ENCODE peak calls at places on chromosomes 6 and 20, in ten cellular contexts. One of them, this sample, is unnamed.

GRCh38 chr6:108619431-108620197 is 58.9 kb downstream of the FOXO3 start:
- DNase-seq in NCI-H1417: no peak
- DNase-seq in left ventricle myocardium inferior: no peak
- DNase-seq in T-cell: no peak
- DNase-seq in endothelial cell: no peak
- DNase-seq in T-helper 1 cell: no peak
- DNase-seq in cardiac septum: no peak
- DNase-seq in AML-193: no peak
- DNase-seq in naive thymus-derived CD8-positive, alpha-beta T cell: no peak
- DNase-seq in KBM-7: no peak
- DNase-seq in this sample: no peak

GRCh38 chr6:27866370-27867050 is 45.7 kb downstream of the OR2B2 start:
- DNase-seq in NCI-H1417: peak; percentile 86
- DNase-seq in left ventricle myocardium inferior: no peak
- DNase-seq in T-cell: peak; percentile 31
- DNase-seq in endothelial cell: no peak
- DNase-seq in T-helper 1 cell: peak; percentile 15
- DNase-seq in cardiac septum: no peak
- DNase-seq in AML-193: peak; percentile 60
- DNase-seq in naive thymus-derived CD8-positive, alpha-beta T cell: peak; percentile 85
- DNase-seq in KBM-7: no peak
- DNase-seq in this sample: no peak

GRCh38 chr6:170143401-170144150 is 147.3 kb downstream of the DLL1 start:
- DNase-seq in NCI-H1417: no peak
- DNase-seq in left ventricle myocardium inferior: no peak
- DNase-seq in T-cell: no peak
- DNase-seq in endothelial cell: no peak
- DNase-seq in T-helper 1 cell: no peak
- DNase-seq in cardiac septum: peak; percentile 49
- DNase-seq in AML-193: no peak
- DNase-seq in naive thymus-derived CD8-positive, alpha-beta T cell: no peak
- DNase-seq in KBM-7: no peak
- DNase-seq in this sample: peak; percentile 9

GRCh38 chr6:158028876-158029275 is 47.2 kb downstream of the SYNJ2 start:
- DNase-seq in NCI-H1417: no peak
- DNase-seq in left ventricle myocardium inferior: peak; percentile 13
- DNase-seq in T-cell: no peak
- DNase-seq in endothelial cell: no peak
- DNase-seq in T-helper 1 cell: no peak
- DNase-seq in cardiac septum: no peak
- DNase-seq in AML-193: no peak
- DNase-seq in naive thymus-derived CD8-positive, alpha-beta T cell: no peak
- DNase-seq in KBM-7: no peak
- DNase-seq in this sample: no peak

GRCh38 chr20:17624551-17625245 is 54.8 kb downstream of the DSTN start:
- DNase-seq in NCI-H1417: no peak
- DNase-seq in left ventricle myocardium inferior: peak; percentile 5
- DNase-seq in T-cell: no peak
- DNase-seq in endothelial cell: no peak
- DNase-seq in T-helper 1 cell: no peak
- DNase-seq in cardiac septum: peak; percentile 67
- DNase-seq in AML-193: no peak
- DNase-seq in naive thymus-derived CD8-positive, alpha-beta T cell: no peak
- DNase-seq in KBM-7: no peak
- DNase-seq in this sample: no peak

GRCh38 chr20:4152696-4153235 is 137.4 kb upstream of the RNF24 start:
- DNase-seq in NCI-H1417: no peak
- DNase-seq in left ventricle myocardium inferior: no peak
- DNase-seq in T-cell: no peak
- DNase-seq in endothelial cell: no peak
- DNase-seq in T-helper 1 cell: no peak
- DNase-seq in cardiac septum: peak; percentile 15
- DNase-seq in AML-193: no peak
- DNase-seq in naive thymus-derived CD8-positive, alpha-beta T cell: no peak
- DNase-seq in KBM-7: no peak
- DNase-seq in this sample: no peak

GRCh38 chr6:55578537-55579363 is at the start of gene HMGCLL1:
- DNase-seq in NCI-H1417: peak; percentile 90
- DNase-seq in left ventricle myocardium inferior: peak; percentile 58
- DNase-seq in T-cell: no peak
- DNase-seq in endothelial cell: peak; percentile 63
- DNase-seq in T-helper 1 cell: no peak
- DNase-seq in cardiac septum: peak; percentile 71
- DNase-seq in AML-193: no peak
- DNase-seq in naive thymus-derived CD8-positive, alpha-beta T cell: no peak
- DNase-seq in KBM-7: no peak
- DNase-seq in this sample: peak; percentile 62

GRCh38 chr6:132132420-132132819 is 181.2 kb upstream of the CCN2 start:
- DNase-seq in NCI-H1417: peak; percentile 45
- DNase-seq in left ventricle myocardium inferior: no peak
- DNase-seq in T-cell: no peak
- DNase-seq in endothelial cell: no peak
- DNase-seq in T-helper 1 cell: no peak
- DNase-seq in cardiac septum: no peak
- DNase-seq in AML-193: no peak
- DNase-seq in naive thymus-derived CD8-positive, alpha-beta T cell: no peak
- DNase-seq in KBM-7: no peak
- DNase-seq in this sample: no peak

GRCh38 chr20:7708782-7709181 is 231.5 kb downstream of the HAO1 start:
- DNase-seq in NCI-H1417: no peak
- DNase-seq in left ventricle myocardium inferior: no peak
- DNase-seq in T-cell: no peak
- DNase-seq in endothelial cell: no peak
- DNase-seq in T-helper 1 cell: no peak
- DNase-seq in cardiac septum: no peak
- DNase-seq in AML-193: no peak
- DNase-seq in naive thymus-derived CD8-positive, alpha-beta T cell: no peak
- DNase-seq in KBM-7: no peak
- DNase-seq in this sample: no peak

GRCh38 chr20:53657732-53658131 is 64.1 kb upstream of the ZNF217 start:
- DNase-seq in NCI-H1417: no peak
- DNase-seq in left ventricle myocardium inferior: no peak
- DNase-seq in T-cell: no peak
- DNase-seq in endothelial cell: no peak
- DNase-seq in T-helper 1 cell: no peak
- DNase-seq in cardiac septum: no peak
- DNase-seq in AML-193: no peak
- DNase-seq in naive thymus-derived CD8-positive, alpha-beta T cell: no peak
- DNase-seq in KBM-7: no peak
- DNase-seq in this sample: no peak

GRCh38 chr6:79421707-79422484 is 115.3 kb downstream of the LCA5 start:
- DNase-seq in NCI-H1417: peak; percentile 95
- DNase-seq in left ventricle myocardium inferior: no peak
- DNase-seq in T-cell: no peak
- DNase-seq in endothelial cell: no peak
- DNase-seq in T-helper 1 cell: no peak
- DNase-seq in cardiac septum: no peak
- DNase-seq in AML-193: no peak
- DNase-seq in naive thymus-derived CD8-positive, alpha-beta T cell: no peak
- DNase-seq in KBM-7: no peak
- DNase-seq in this sample: peak; percentile 45

GRCh38 chr6:144423167-144423566 is 138.0 kb downstream of the UTRN start:
- DNase-seq in NCI-H1417: no peak
- DNase-seq in left ventricle myocardium inferior: no peak
- DNase-seq in T-cell: no peak
- DNase-seq in endothelial cell: no peak
- DNase-seq in T-helper 1 cell: no peak
- DNase-seq in cardiac septum: no peak
- DNase-seq in AML-193: no peak
- DNase-seq in naive thymus-derived CD8-positive, alpha-beta T cell: no peak
- DNase-seq in KBM-7: no peak
- DNase-seq in this sample: no peak

GRCh38 chr20:37071481-37071911 is 24.3 kb downstream of the RBL1 start:
- DNase-seq in NCI-H1417: no peak
- DNase-seq in left ventricle myocardium inferior: no peak
- DNase-seq in T-cell: no peak
- DNase-seq in endothelial cell: no peak
- DNase-seq in T-helper 1 cell: no peak
- DNase-seq in cardiac septum: no peak
- DNase-seq in AML-193: no peak
- DNase-seq in naive thymus-derived CD8-positive, alpha-beta T cell: no peak
- DNase-seq in KBM-7: no peak
- DNase-seq in this sample: no peak